ENCODE peak calls at places on chromosome 18, in eight cellular contexts. O, R, P, W, G, Q, B and C are unnamed samples.

GRCh38 chr18:34493566-34494358 is 216.3 kb upstream of the DTNA start:
- DNase-seq in O (no peak), R (no peak), P (no peak), W (no peak), G (peak), Q (peak), B (peak), C (peak)

GRCh38 chr18:58298251-58299134 is 254.5 kb downstream of the NEDD4L start:
- DNase-seq in O (no peak), R (no peak), P (no peak), W (no peak), G (no peak), Q (no peak), B (no peak), C (no peak)

GRCh38 chr18:62518460-62519375 is 4.1 kb upstream of the ZCCHC2 start:
- DNase-seq in O (no peak), R (no peak), P (no peak), W (no peak), G (no peak), Q (no peak), B (no peak), C (no peak)

GRCh38 chr18:11260963-11261441 is 111.6 kb upstream of the PIEZO2 start:
- DNase-seq in O (no peak), R (no peak), P (no peak), W (no peak), G (no peak), Q (no peak), B (no peak), C (peak)

GRCh38 chr18:46630160-46630559 is 26.9 kb downstream of the LOXHD1 start:
- DNase-seq in O (no peak), R (no peak), P (no peak), W (no peak), G (no peak), Q (no peak), B (no peak), C (no peak)

GRCh38 chr18:12049983-12050811 is 43.4 kb upstream of the ANKRD62 start:
- DNase-seq in O (peak), R (no peak), P (peak), W (no peak), G (peak), Q (no peak), B (peak), C (no peak)

GRCh38 chr18:73848656-73849055 is 299.0 kb downstream of the FBXO15 start:
- DNase-seq in O (no peak), R (peak), P (peak), W (peak), G (peak), Q (no peak), B (no peak), C (no peak)

GRCh38 chr18:35130236-35130635 is 89.0 kb downstream of the MAPRE2 start:
- DNase-seq in O (no peak), R (no peak), P (no peak), W (no peak), G (no peak), Q (no peak), B (no peak), C (no peak)

GRCh38 chr18:35835838-35836237 is 136.6 kb upstream of the RMP24 start:
- DNase-seq in O (no peak), R (no peak), P (no peak), W (no peak), G (no peak), Q (no peak), B (peak), C (no peak)

GRCh38 chr18:42773870-42774269 is 341.6 kb downstream of the RIT2 start:
- DNase-seq in O (no peak), R (no peak), P (no peak), W (no peak), G (no peak), Q (no peak), B (no peak), C (no peak)

GRCh38 chr18:54958711-54959625 is at the start of gene CCDC68:
- DNase-seq in O (no peak), R (peak), P (no peak), W (no peak), G (peak), Q (peak), B (no peak), C (no peak)

GRCh38 chr18:64244571-64244970 is 95.7 kb upstream of the LINC00305 start:
- DNase-seq in O (no peak), R (no peak), P (no peak), W (no peak), G (no peak), Q (peak), B (no peak), C (no peak)

GRCh38 chr18:2850816-2851215 is 4.0 kb downstream of the EMILIN2 start:
- DNase-seq in O (no peak), R (no peak), P (no peak), W (no peak), G (no peak), Q (no peak), B (no peak), C (no peak)

GRCh38 chr18:43013489-43013888 is 102.0 kb downstream of the RIT2 start:
- DNase-seq in O (no peak), R (peak), P (no peak), W (no peak), G (no peak), Q (no peak), B (no peak), C (no peak)

GRCh38 chr18:652131-652530 is 5.3 kb upstream of the TYMS start:
- DNase-seq in O (no peak), R (no peak), P (no peak), W (no peak), G (no peak), Q (no peak), B (no peak), C (no peak)

GRCh38 chr18:4203525-4203924 is 251.6 kb downstream of the DLGAP1 start:
- DNase-seq in O (no peak), R (peak), P (no peak), W (no peak), G (no peak), Q (no peak), B (no peak), C (no peak)

GRCh38 chr18:23377669-23378469 is 75.2 kb upstream of the RIOK3 start:
- DNase-seq in O (no peak), R (peak), P (no peak), W (peak), G (no peak), Q (no peak), B (no peak), C (no peak)

GRCh38 chr18:7417742-7418141 is 149.4 kb upstream of the PTPRM start:
- DNase-seq in O (no peak), R (peak), P (peak), W (no peak), G (no peak), Q (no peak), B (no peak), C (no peak)

GRCh38 chr18:25097119-25098114 is 254.5 kb downstream of the ZNF521 start:
- DNase-seq in O (peak), R (peak), P (no peak), W (no peak), G (no peak), Q (no peak), B (no peak), C (no peak)

GRCh38 chr18:63225434-63225833 is 94.1 kb downstream of the BCL2 start:
- DNase-seq in O (no peak), R (no peak), P (no peak), W (no peak), G (peak), Q (no peak), B (no peak), C (no peak)

GRCh38 chr18:59873616-59874015 is 26.2 kb upstream of the PMAIP1 start:
- DNase-seq in O (no peak), R (no peak), P (no peak), W (no peak), G (no peak), Q (no peak), B (no peak), C (no peak)

GRCh38 chr18:58599106-58599505 is 29.8 kb downstream of the ALPK2 start:
- DNase-seq in O (no peak), R (no peak), P (no peak), W (no peak), G (no peak), Q (no peak), B (no peak), C (no peak)

GRCh38 chr18:73646772-73647171 is 500.9 kb downstream of the FBXO15 start:
- DNase-seq in O (no peak), R (peak), P (no peak), W (peak), G (no peak), Q (no peak), B (no peak), C (no peak)

GRCh38 chr18:37381554-37381953 is 184.0 kb downstream of the CELF4 start:
- DNase-seq in O (no peak), R (no peak), P (no peak), W (no peak), G (no peak), Q (no peak), B (no peak), C (no peak)
- TF ChIP-seq CTCF in O (no peak), R (no peak), P (no peak), W (no peak), G (no peak), Q (no peak), B (no peak), C (no peak)

DNA sequence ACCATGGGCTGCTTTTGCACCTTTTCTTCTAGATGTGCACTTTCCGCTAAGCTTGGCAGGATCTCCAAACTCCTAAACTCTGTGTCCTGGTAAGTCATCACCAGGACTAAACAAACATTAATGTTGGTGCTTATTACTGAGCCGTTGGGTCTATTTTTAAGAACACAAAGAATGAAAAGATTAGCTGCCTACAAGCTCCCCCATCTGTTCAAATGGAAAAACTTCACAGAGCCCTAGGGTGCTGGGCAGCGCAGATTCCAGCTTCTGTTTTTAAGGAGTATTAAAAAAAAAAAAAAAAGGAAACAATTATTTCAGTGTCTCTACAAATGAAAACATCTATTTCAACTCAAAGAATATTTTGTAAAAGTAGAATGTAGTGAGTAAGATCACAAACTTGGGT is 97.8 kb upstream of the AQP4 start:
- DNase-seq in O (no peak), R (peak), P (no peak), W (no peak), G (peak), Q (no peak), B (no peak), C (no peak)
- TF ChIP-seq CTCF in O (peak), R (no peak), P (no peak), W (no peak), G (no peak), Q (no peak), B (no peak), C (peak)

GRCh38 chr18:48950536-48951447 is at the start of gene SMAD7:
- DNase-seq in O (peak), R (no peak), P (no peak), W (no peak), G (peak), Q (no peak), B (no peak), C (no peak)

GRCh38 chr18:48954837-48955527 is 4.2 kb upstream of the SMAD7 start:
- DNase-seq in O (no peak), R (no peak), P (no peak), W (no peak), G (no peak), Q (no peak), B (no peak), C (no peak)

GRCh38 chr18:48953096-48953706 is 2.4 kb upstream of the SMAD7 start:
- DNase-seq in O (no peak), R (no peak), P (no peak), W (no peak), G (no peak), Q (no peak), B (no peak), C (no peak)

GRCh38 chr18:48951448-48952286 is 902 bp upstream of the SMAD7 start:
- DNase-seq in O (peak), R (peak), P (peak), W (no peak), G (peak), Q (peak), B (peak), C (peak)

DNA sequence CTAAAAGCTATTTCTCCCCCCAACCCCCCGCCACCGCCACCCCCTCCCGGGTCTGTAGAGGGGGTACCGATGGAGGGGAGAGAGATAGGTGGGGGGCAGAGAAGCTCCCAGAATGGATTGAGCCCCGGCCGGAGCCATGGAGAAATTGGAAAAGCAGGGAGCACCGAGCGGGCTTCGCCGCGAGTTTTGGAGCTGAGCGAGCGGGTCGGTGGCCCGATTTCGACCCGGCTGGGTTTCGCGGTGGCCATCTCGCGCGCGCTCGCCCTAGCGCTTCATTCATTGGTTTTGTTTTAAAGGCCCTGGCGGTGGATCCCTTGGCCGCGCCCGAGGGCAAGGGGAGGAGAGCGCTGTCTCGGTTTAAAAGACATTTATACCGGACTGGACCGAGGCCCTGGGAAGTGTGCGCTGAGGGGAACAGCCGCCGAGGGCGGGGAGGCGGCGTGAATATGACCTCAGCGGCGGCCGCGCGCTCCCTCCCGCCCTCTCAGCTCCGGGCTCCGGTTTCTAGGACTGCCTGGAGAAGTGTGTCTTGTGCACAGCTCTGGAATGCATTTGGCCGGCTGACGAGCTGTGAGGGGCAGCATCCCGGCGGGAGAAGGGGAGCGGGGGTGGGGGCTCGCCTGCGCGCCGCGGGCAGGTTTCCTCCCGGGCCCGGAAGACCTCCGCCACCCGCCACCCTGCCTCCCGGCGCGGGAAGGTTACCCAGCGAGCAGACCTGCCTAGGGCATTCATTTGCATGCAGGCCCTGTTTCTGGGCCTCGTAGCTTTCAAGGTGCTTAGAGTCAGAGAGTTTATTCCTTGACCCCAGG is 1.7 kb upstream of the SMAD7 start:
- DNase-seq in O (peak), R (peak), P (no peak), W (no peak), G (peak), Q (peak), B (peak), C (no peak)
- TF ChIP-seq CTCF in O (no peak), R (no peak), P (no peak), W (no peak), G (no peak), Q (no peak), B (no peak), C (no peak)

DNA sequence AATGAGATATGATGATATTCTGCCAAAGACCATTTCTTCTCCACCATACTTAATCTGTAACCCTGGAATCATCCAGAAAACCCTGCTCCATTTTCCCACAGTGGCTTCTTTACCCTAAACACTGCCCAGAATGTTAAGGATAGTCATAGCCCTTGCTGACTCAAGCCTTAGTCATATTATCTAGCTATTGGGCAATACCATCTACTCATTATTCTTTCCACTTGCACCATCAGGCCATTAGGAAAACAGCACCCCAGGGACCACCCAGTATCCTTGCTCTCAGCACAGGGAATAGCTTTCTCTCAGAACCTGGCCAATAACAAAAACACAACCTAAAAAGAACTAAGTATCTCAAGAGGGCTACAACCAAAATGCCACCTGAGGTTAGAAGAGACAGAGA is 445.7 kb upstream of the SLC14A2 start:
- DNase-seq in O (no peak), R (peak), P (peak), W (peak), G (peak), Q (no peak), B (no peak), C (no peak)
- TF ChIP-seq CTCF in O (no peak), R (no peak), P (no peak), W (no peak), G (no peak), Q (no peak), B (no peak), C (no peak)